ENCODE peak calls at places on chromosomes 2 and 18, in ten cellular contexts. E, T, M, L, O, P, Z, V, F and R are unnamed samples.

GRCh38 chr2:190682168-190682567 is 33.3 kb downstream of the NAB1 start:
- DNase-seq in E (no peak), T (no peak), M (no peak), L (no peak), O (no peak), P (no peak), Z (no peak), V (no peak), F (no peak), R (no peak)

GRCh38 chr18:55219059-55219458 is 259.8 kb upstream of the CCDC68 start:
- DNase-seq in E (no peak), T (no peak), M (no peak), L (no peak), O (no peak), P (no peak), Z (no peak), V (no peak), F (no peak), R (no peak)

GRCh38 chr2:222427606-222428320 is 3.4 kb downstream of the SGPP2 start:
- DNase-seq in E (no peak), T (no peak), M (no peak), L (peak; percentile 75), O (no peak), P (no peak), Z (no peak), V (no peak), F (no peak), R (no peak)

GRCh38 chr2:46874236-46874929 is 41.2 kb downstream of the MCFD2 start:
- DNase-seq in E (no peak), T (no peak), M (no peak), L (no peak), O (peak; percentile 57), P (no peak), Z (no peak), V (no peak), F (no peak), R (no peak)

GRCh38 chr2:220510668-220511067 is 883.2 kb downstream of the SLC4A3 start:
- DNase-seq in E (no peak), T (no peak), M (no peak), L (no peak), O (no peak), P (no peak), Z (no peak), V (no peak), F (no peak), R (no peak)

GRCh38 chr18:12060182-12060870 is 33.3 kb upstream of the ANKRD62 start:
- DNase-seq in E (no peak), T (no peak), M (no peak), L (no peak), O (no peak), P (no peak), Z (no peak), V (no peak), F (no peak), R (no peak)

GRCh38 chr2:133777607-133778006 is 209.3 kb upstream of the NCKAP5 start:
- DNase-seq in E (no peak), T (no peak), M (peak; percentile 23), L (peak; percentile 9), O (no peak), P (no peak), Z (no peak), V (no peak), F (no peak), R (no peak)

GRCh38 chr18:48609114-48609513 is 70.3 kb downstream of the CTIF start:
- DNase-seq in E (no peak), T (no peak), M (no peak), L (no peak), O (no peak), P (no peak), Z (no peak), V (no peak), F (no peak), R (no peak)

GRCh38 chr2:157699009-157699408 is 70.3 kb upstream of the ACVR1C start:
- DNase-seq in E (no peak), T (no peak), M (no peak), L (no peak), O (no peak), P (no peak), Z (no peak), V (no peak), F (no peak), R (no peak)

GRCh38 chr2:176156301-176156958 is 677 bp upstream of the HOXD3 start:
- DNase-seq in E (no peak), T (no peak), M (no peak), L (no peak), O (no peak), P (no peak), Z (no peak), V (no peak), F (no peak), R (no peak)

GRCh38 chr2:43634604-43635306 is 2.3 kb upstream of the PLEKHH2 start:
- DNase-seq in E (no peak), T (no peak), M (no peak), L (peak; percentile 31), O (no peak), P (no peak), Z (peak; percentile 56), V (no peak), F (no peak), R (no peak)